ENCODE peak calls at places on chromosome 11, in seven cellular contexts. K is GM12865; A is AG09319; W is kidney epithelial cell; J is effector memory CD8-positive, alpha-beta T cell; U is WTC11; Z is stimulated activated naive B cell treated with anti-CD40 and anti-IgM and Interleukin-4, amounts not matched to agents 10 μg/mL and 1 μg/mL and 100 μg/mL, for 72 hours. M is an unnamed sample.

GRCh38 chr11:70267405-70267950 is 3.0 kb upstream of the PPFIA1 start:
- DNase-seq in A (no peak), W (no peak), J (no peak), U (no peak), K (no peak), Z (no peak), M (no peak)

GRCh38 chr11:102534261-102534872 is 3.8 kb upstream of the MMP7 start:
- DNase-seq in A (no peak), J (no peak), W (no peak), K (peak; percentile 12), Z (no peak), U (no peak), M (no peak)

GRCh38 chr11:17978553-17979287 is 34.1 kb downstream of the SERGEF start:
- DNase-seq in W (no peak), Z (peak; percentile 2), J (no peak), U (peak; percentile 73), A (no peak), K (peak; percentile 49), M (peak; percentile 85)

GRCh38 chr11:128342511-128343133 is 244.7 kb downstream of the ETS1 start:
- DNase-seq in J (peak; percentile 15), Z (peak; percentile 80), U (no peak), W (peak; percentile 57), K (peak; percentile 81), A (no peak), M (peak; percentile 83)

GRCh38 chr11:28117712-28118111 is 9.5 kb downstream of the METTL15 start:
- DNase-seq in W (no peak), J (no peak), K (no peak), U (no peak), Z (no peak), A (no peak), M (no peak)

GRCh38 chr11:119885861-119886567 is 157.0 kb upstream of the NECTIN1 start:
- DNase-seq in Z (no peak), K (no peak), J (no peak), W (no peak), U (no peak), A (no peak), M (no peak)

GRCh38 chr11:86719781-86720463 is 47.5 kb upstream of the ME3 start:
- DNase-seq in Z (no peak), U (no peak), J (no peak), A (no peak), W (peak; percentile 94), K (no peak), M (peak; percentile 70)

GRCh38 chr11:32433249-32434115 is 1.9 kb downstream of the WT1 start:
- DNase-seq in Z (no peak), U (no peak), K (no peak), J (no peak), W (no peak), A (no peak), M (no peak)

GRCh38 chr11:72015511-72016061 is 16.9 kb downstream of the IL18BP start:
- DNase-seq in J (no peak), W (no peak), Z (no peak), U (peak; percentile 63), A (no peak), K (no peak), M (no peak)

GRCh38 chr11:122099345-122100045 is 16.5 kb downstream of the BLID start:
- DNase-seq in W (no peak), U (no peak), J (no peak), K (no peak), Z (no peak), A (no peak), M (no peak)

GRCh38 chr11:23536907-23537306 is 676.6 kb upstream of the CCDC179 start:
- DNase-seq in Z (no peak), A (no peak), U (no peak), K (no peak), W (no peak), J (no peak), M (no peak)

GRCh38 chr11:76208829-76209670 is 2.7 kb upstream of the WNT11 start:
- DNase-seq in J (peak; percentile 79), W (no peak), Z (peak; percentile 69), K (peak; percentile 75), A (no peak), U (peak; percentile 84), M (peak; percentile 74)

GRCh38 chr11:62512961-62513360 is 33.6 kb downstream of the AHNAK start:
- DNase-seq in A (no peak), J (no peak), Z (no peak), W (no peak), K (no peak), U (no peak), M (no peak)

GRCh38 chr11:87726511-87726910 is 448.7 kb downstream of the RAB38 start:
- DNase-seq in W (no peak), Z (no peak), U (no peak), A (no peak), K (no peak), J (no peak), M (no peak)

GRCh38 chr11:35005156-35005780 is 88.8 kb downstream of the PDHX start:
- DNase-seq in J (no peak), W (no peak), Z (no peak), U (no peak), A (no peak), K (no peak), M (no peak)

GRCh38 chr11:90500922-90501568 is 278.2 kb upstream of the CHORDC1 start:
- DNase-seq in W (no peak), A (no peak), Z (no peak), J (no peak), U (no peak), K (no peak), M (no peak)

GRCh38 chr11:106399624-106400023 is 322.2 kb downstream of the AASDHPPT start:
- DNase-seq in W (no peak), J (no peak), U (no peak), K (no peak), A (no peak), Z (no peak), M (no peak)

GRCh38 chr11:118277312-118277711 is 13.2 kb upstream of the MPZL2 start:
- DNase-seq in A (no peak), K (peak; percentile 73), W (peak; percentile 63), Z (no peak), J (no peak), U (no peak), M (no peak)

GRCh38 chr11:43992834-43993637 is 50.6 kb downstream of the C11orf96 start:
- DNase-seq in J (no peak), W (no peak), U (no peak), A (no peak), Z (no peak), K (peak; percentile 11), M (no peak)

GRCh38 chr11:111308140-111308539 is 9.8 kb downstream of the POU2AF3 start:
- DNase-seq in J (no peak), W (no peak), Z (no peak), A (no peak), U (no peak), K (no peak), M (no peak)

GRCh38 chr11:11267312-11267711 is 85.7 kb downstream of the CSNK2A3 start:
- DNase-seq in J (no peak), A (no peak), Z (no peak), K (no peak), U (no peak), W (no peak), M (no peak)